ENCODE peak calls at places on chromosomes 13 and 19, in eight cellular contexts. J is upper lobe of left lung, X is H1, Q is cardiac muscle cell, P is RWPE1, M is neuronal stem cell, Z is upper lobe of right lung, S is A549. F is an unnamed sample.

GRCh38 chr19:35216833-35217707 is 11.5 kb downstream of the FAM187B start:
- DNase-seq in P (no peak), S (no peak), Q (no peak), X (no peak), Z (peak; percentile 62), J (peak; percentile 54), M (no peak), F (no peak)

GRCh38 chr13:77378662-77379061 is 51.8 kb upstream of the MYCBP2 start:
- DNase-seq in J (no peak), P (no peak), Q (no peak), Z (no peak), S (no peak), M (no peak), X (no peak), F (no peak)

GRCh38 chr19:16381756-16382401 is 57.3 kb downstream of the KLF2 start:
- DNase-seq in M (no peak), X (no peak), S (no peak), J (no peak), Z (peak; percentile 67), Q (peak; percentile 86), P (no peak), F (no peak)

GRCh38 chr19:10876459-10877240 is 5.3 kb downstream of the CARM1 start:
- DNase-seq in X (no peak), Z (no peak), S (no peak), M (no peak), Q (no peak), J (no peak), P (no peak), F (no peak)

GRCh38 chr19:30087381-30088138 is 145.5 kb downstream of the URI1 start:
- DNase-seq in P (no peak), X (no peak), J (no peak), Z (peak; percentile 33), M (no peak), Q (no peak), S (no peak), F (no peak)

GRCh38 chr19:2534374-2535050 is 58.6 kb downstream of the GADD45B start:
- DNase-seq in S (no peak), J (no peak), Z (no peak), Q (peak; percentile 23), P (no peak), M (no peak), X (no peak), F (no peak)

GRCh38 chr19:43438291-43439162 is 23.8 kb downstream of the TEX101 start:
- DNase-seq in J (peak; percentile 29), S (peak; percentile 36), Q (peak; percentile 86), Z (no peak), M (no peak), P (peak; percentile 29), X (no peak), F (peak; percentile 65)

GRCh38 chr19:1260749-1261511 is 8.2 kb upstream of the CIRBP start:
- DNase-seq in J (peak; percentile 97), X (peak; percentile 93), Q (peak; percentile 98), Z (peak; percentile 98), P (peak; percentile 92), M (peak; percentile 97), S (peak; percentile 69), F (peak; percentile 93)

GRCh38 chr13:30859326-30859725 is 46.7 kb upstream of the MEDAG start:
- DNase-seq in J (no peak), X (no peak), Z (no peak), S (no peak), Q (no peak), M (no peak), P (no peak), F (no peak)

GRCh38 chr13:57631607-57632275 is at the start of gene PCDH17:
- DNase-seq in Z (peak; percentile 58), J (no peak), Q (peak; percentile 51), P (peak; percentile 37), M (peak; percentile 54), S (no peak), X (no peak), F (no peak)

GRCh38 chr19:42276284-42276683 is 7.2 kb downstream of the CIC start:
- DNase-seq in Z (no peak), S (no peak), J (no peak), Q (no peak), P (no peak), M (no peak), X (no peak), F (no peak)

GRCh38 chr19:31263317-31263716 is 85.9 kb downstream of the TSHZ3 start:
- DNase-seq in Q (no peak), S (no peak), Z (no peak), M (no peak), J (no peak), X (no peak), P (no peak), F (no peak)

GRCh38 chr13:39565036-39565949 is 37.7 kb downstream of the LHFPL6 start:
- DNase-seq in Z (no peak), X (peak; percentile 31), J (no peak), M (no peak), S (peak; percentile 20), Q (peak; percentile 92), P (peak; percentile 90), F (peak; percentile 83)

GRCh38 chr13:100088282-100088647 is 628 bp upstream of the PCCA start:
- DNase-seq in M (no peak), S (no peak), X (no peak), Z (no peak), J (no peak), Q (peak; percentile 42), P (no peak), F (no peak)

GRCh38 chr19:19170053-19170945 is at the start of gene MEF2B:
- DNase-seq in X (peak; percentile 59), Z (peak; percentile 90), S (no peak), M (peak; percentile 74), Q (peak; percentile 73), P (peak; percentile 92), J (peak; percentile 86), F (no peak)

GRCh38 chr19:19064098-19064722 is 416 bp downstream of the SLC25A42 start:
- DNase-seq in P (peak; percentile 18), X (no peak), S (peak; percentile 56), Q (no peak), Z (no peak), M (no peak), J (no peak), F (no peak)

GRCh38 chr19:49639401-49640112 is 386 bp downstream of the RRAS start:
- DNase-seq in S (no peak), X (no peak), M (peak; percentile 33), Z (no peak), P (no peak), J (no peak), Q (no peak), F (no peak)

GRCh38 chr13:73258396-73258795 is 199.6 kb downstream of the KLF5 start:
- DNase-seq in M (no peak), Z (no peak), J (no peak), P (no peak), Q (peak; percentile 55), S (no peak), X (no peak), F (no peak)

GRCh38 chr13:113207890-113208423 is 512 bp downstream of the PCID2 start:
- DNase-seq in J (peak; percentile 40), Z (peak; percentile 81), S (no peak), P (peak; percentile 24), M (peak; percentile 50), X (no peak), Q (peak; percentile 59), F (no peak)

GRCh38 chr13:71729441-71729840 is 137.6 kb downstream of the DACH1 start:
- DNase-seq in M (no peak), Q (no peak), S (no peak), J (no peak), P (no peak), Z (no peak), X (no peak), F (no peak)

GRCh38 chr13:71727036-71727435 is 140.0 kb downstream of the DACH1 start:
- DNase-seq in Q (no peak), X (no peak), S (no peak), M (no peak), P (no peak), J (no peak), Z (no peak), F (no peak)

GRCh38 chr13:71730267-71730666 is 136.7 kb downstream of the DACH1 start:
- DNase-seq in M (no peak), Z (no peak), S (no peak), J (no peak), P (no peak), X (no peak), Q (no peak), F (no peak)
- H3K27ac ChIP-seq in M (no peak overlapping the region), Z (no peak overlapping the region), S (no peak overlapping the region), J (no peak overlapping the region), P (no peak overlapping the region), X (no peak overlapping the region), Q (no peak overlapping the region), F (no peak overlapping the region)

DNA sequence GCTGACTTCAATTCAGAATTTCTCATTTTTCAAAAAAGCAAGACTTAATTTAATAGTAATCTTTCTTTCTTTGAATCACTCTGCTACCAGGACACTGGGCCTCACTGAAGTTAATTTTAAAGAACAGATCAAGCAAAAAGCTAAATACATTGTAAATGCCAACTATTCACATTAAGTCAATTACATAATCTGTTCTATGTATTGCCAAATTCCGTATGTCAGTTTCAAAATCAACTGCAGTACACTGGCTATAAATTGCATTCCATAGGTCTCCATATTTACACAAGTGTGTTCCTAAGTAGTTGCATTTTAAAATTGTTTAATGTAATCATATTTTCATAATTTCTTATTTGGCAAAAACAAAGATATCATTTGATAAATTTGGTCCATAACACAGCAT is 10.1 kb downstream of the FOXO1 start:
- DNase-seq in M (no peak), X (no peak), Q (peak; percentile 47), P (no peak), J (no peak), Z (no peak), S (no peak), F (no peak)
- H3K27ac ChIP-seq in M (no peak overlapping the region), X (no peak overlapping the region), Q (no peak overlapping the region), P (peak overlapping the region; percentile 71), J (no peak overlapping the region), Z (no peak overlapping the region), S (no peak overlapping the region), F (no peak overlapping the region)

DNA sequence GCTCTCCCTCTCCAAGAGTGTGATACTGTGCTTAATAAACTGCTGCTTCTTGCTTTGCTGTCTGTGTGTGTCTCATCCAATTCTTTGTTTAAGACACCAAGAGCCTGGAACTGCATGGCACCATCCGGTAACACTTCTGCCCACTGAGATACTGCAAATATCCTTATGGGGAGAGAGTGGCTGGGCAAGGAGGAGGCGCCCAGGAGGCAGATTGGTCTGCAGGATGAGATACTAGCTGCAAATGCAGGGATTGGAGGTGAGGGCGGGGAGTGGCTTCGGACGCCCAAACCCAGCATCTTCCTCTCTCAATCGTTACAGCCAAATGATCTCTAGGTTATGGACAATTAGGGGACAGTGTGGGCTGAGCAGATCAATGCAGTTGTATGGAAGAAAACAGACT is 1.7 kb upstream of the SIGLEC7 start:
- DNase-seq in M (no peak), P (no peak), X (no peak), J (no peak), Z (no peak), S (no peak), Q (no peak), F (no peak)
- H3K27ac ChIP-seq in M (no peak overlapping the region), P (no peak overlapping the region), X (no peak overlapping the region), J (no peak overlapping the region), Z (no peak overlapping the region), S (no peak overlapping the region), Q (no peak overlapping the region), F (no peak overlapping the region)

DNA sequence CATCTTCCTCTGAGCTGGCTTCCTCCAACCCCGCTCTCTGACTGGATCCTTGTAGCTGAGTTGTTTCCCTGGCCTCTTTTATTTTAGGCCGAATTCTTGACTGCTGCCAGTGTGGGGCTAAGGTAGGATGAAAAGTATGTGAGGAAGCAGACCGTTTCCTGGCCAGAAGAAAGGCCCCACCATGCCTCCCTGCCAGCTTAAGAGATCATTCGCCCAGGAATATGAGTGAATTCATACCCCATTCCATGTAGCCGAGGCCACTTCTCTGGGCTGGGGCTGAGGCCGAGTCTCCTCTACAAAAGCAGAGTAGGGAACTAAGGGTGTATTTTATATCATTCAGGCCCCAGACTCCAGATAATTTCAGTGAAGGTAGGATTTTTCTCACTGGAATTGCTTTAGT is 32.3 kb downstream of the NFIX start:
- DNase-seq in X (no peak), M (no peak), Z (no peak), Q (no peak), J (no peak), P (no peak), S (no peak), F (no peak)
- H3K27ac ChIP-seq in X (no peak overlapping the region), M (no peak overlapping the region), Z (peak overlapping the region; percentile 80), Q (no peak overlapping the region), J (peak overlapping the region; percentile 88), P (peak overlapping the region; percentile 69), S (peak overlapping the region; percentile 67), F (no peak overlapping the region)

F was measured in AG04450.